ENCODE peak calls at places on chromosomes 13 and 19, in six cellular contexts. One of them, this sample, is unnamed.

GRCh38 chr19:18364826-18365528 is 21.0 kb upstream of the GDF15 start:
- DNase-seq in aorta: peak
- DNase-seq in fibroblast of the aortic adventitia: peak
- DNase-seq in EL: peak
- DNase-seq in central memory CD8-positive, alpha-beta T cell: no peak
- DNase-seq in HTR-8/SVneo: peak
- DNase-seq in this sample: no peak

GRCh38 chr13:28012896-28013295 is 24.4 kb upstream of the URAD start:
- DNase-seq in EL: no peak
- DNase-seq in fibroblast of the aortic adventitia: no peak
- DNase-seq in central memory CD8-positive, alpha-beta T cell: no peak
- DNase-seq in aorta: no peak
- DNase-seq in HTR-8/SVneo: no peak
- DNase-seq in this sample: no peak

GRCh38 chr13:54845351-54845965 is 1816.8 kb downstream of the OLFM4 start:
- DNase-seq in aorta: no peak
- DNase-seq in EL: no peak
- DNase-seq in fibroblast of the aortic adventitia: no peak
- DNase-seq in HTR-8/SVneo: no peak
- DNase-seq in central memory CD8-positive, alpha-beta T cell: no peak
- DNase-seq in this sample: no peak

GRCh38 chr19:49792829-49793560 is 20.1 kb downstream of the FUZ start:
- DNase-seq in fibroblast of the aortic adventitia: no peak
- DNase-seq in HTR-8/SVneo: no peak
- DNase-seq in EL: no peak
- DNase-seq in central memory CD8-positive, alpha-beta T cell: no peak
- DNase-seq in aorta: no peak
- DNase-seq in this sample: no peak

GRCh38 chr19:7679017-7679720 is 1.5 kb upstream of the TRAPPC5 start:
- DNase-seq in EL: no peak
- DNase-seq in fibroblast of the aortic adventitia: no peak
- DNase-seq in central memory CD8-positive, alpha-beta T cell: peak
- DNase-seq in HTR-8/SVneo: no peak
- DNase-seq in aorta: peak
- DNase-seq in this sample: no peak

GRCh38 chr19:7421941-7422744 is 66.7 kb downstream of the PEX11G start:
- DNase-seq in EL: no peak
- DNase-seq in aorta: no peak
- DNase-seq in HTR-8/SVneo: no peak
- DNase-seq in fibroblast of the aortic adventitia: no peak
- DNase-seq in central memory CD8-positive, alpha-beta T cell: no peak
- DNase-seq in this sample: no peak

GRCh38 chr19:31066385-31066784 is 282.9 kb downstream of the TSHZ3 start:
- DNase-seq in fibroblast of the aortic adventitia: no peak
- DNase-seq in EL: peak
- DNase-seq in aorta: no peak
- DNase-seq in HTR-8/SVneo: peak
- DNase-seq in central memory CD8-positive, alpha-beta T cell: no peak
- DNase-seq in this sample: no peak

GRCh38 chr19:29329460-29330134 is 116.6 kb upstream of the UQCRFS1 start:
- DNase-seq in aorta: no peak
- DNase-seq in fibroblast of the aortic adventitia: no peak
- DNase-seq in EL: peak
- DNase-seq in HTR-8/SVneo: no peak
- DNase-seq in central memory CD8-positive, alpha-beta T cell: no peak
- DNase-seq in this sample: no peak

GRCh38 chr19:9323557-9323918 is 441 bp upstream of the ZNF559 start:
- DNase-seq in aorta: peak
- DNase-seq in fibroblast of the aortic adventitia: peak
- DNase-seq in central memory CD8-positive, alpha-beta T cell: no peak
- DNase-seq in EL: peak
- DNase-seq in HTR-8/SVneo: peak
- DNase-seq in this sample: peak

GRCh38 chr13:107838592-107839161 is 376.7 kb downstream of the LIG4 start:
- DNase-seq in central memory CD8-positive, alpha-beta T cell: no peak
- DNase-seq in fibroblast of the aortic adventitia: no peak
- DNase-seq in aorta: no peak
- DNase-seq in EL: no peak
- DNase-seq in HTR-8/SVneo: no peak
- DNase-seq in this sample: no peak

GRCh38 chr19:55179570-55180484 is at the start of gene SYT5:
- DNase-seq in central memory CD8-positive, alpha-beta T cell: peak
- DNase-seq in EL: peak
- DNase-seq in fibroblast of the aortic adventitia: no peak
- DNase-seq in aorta: no peak
- DNase-seq in HTR-8/SVneo: no peak
- DNase-seq in this sample: no peak

GRCh38 chr13:102817907-102818306 is 19.0 kb downstream of the BIVM start:
- DNase-seq in central memory CD8-positive, alpha-beta T cell: no peak
- DNase-seq in EL: peak
- DNase-seq in fibroblast of the aortic adventitia: no peak
- DNase-seq in aorta: no peak
- DNase-seq in HTR-8/SVneo: no peak
- DNase-seq in this sample: no peak

GRCh38 chr13:29958476-29958875 is 108.1 kb upstream of the UBL3 start:
- DNase-seq in central memory CD8-positive, alpha-beta T cell: no peak
- DNase-seq in aorta: no peak
- DNase-seq in EL: no peak
- DNase-seq in HTR-8/SVneo: no peak
- DNase-seq in fibroblast of the aortic adventitia: no peak
- DNase-seq in this sample: no peak

GRCh38 chr19:18202759-18203407 is 959 bp downstream of the RAB3A start:
- DNase-seq in aorta: peak
- DNase-seq in EL: peak
- DNase-seq in fibroblast of the aortic adventitia: no peak
- DNase-seq in HTR-8/SVneo: no peak
- DNase-seq in central memory CD8-positive, alpha-beta T cell: no peak
- DNase-seq in this sample: no peak

GRCh38 chr13:102597029-102598015 is 536 bp downstream of the TPP2 start:
- DNase-seq in central memory CD8-positive, alpha-beta T cell: no peak
- DNase-seq in EL: peak
- DNase-seq in aorta: peak
- DNase-seq in fibroblast of the aortic adventitia: peak
- DNase-seq in HTR-8/SVneo: no peak
- DNase-seq in this sample: no peak

GRCh38 chr19:8259142-8259921 is 48.8 kb downstream of the CD320 start:
- DNase-seq in fibroblast of the aortic adventitia: no peak
- DNase-seq in HTR-8/SVneo: no peak
- DNase-seq in EL: no peak
- DNase-seq in central memory CD8-positive, alpha-beta T cell: no peak
- DNase-seq in aorta: no peak
- DNase-seq in this sample: peak

GRCh38 chr19:45400192-45400591 is 4.7 kb downstream of the PPP1R13L start:
- DNase-seq in central memory CD8-positive, alpha-beta T cell: no peak
- DNase-seq in HTR-8/SVneo: no peak
- DNase-seq in EL: no peak
- DNase-seq in fibroblast of the aortic adventitia: no peak
- DNase-seq in aorta: no peak
- DNase-seq in this sample: no peak

GRCh38 chr19:34662919-34663318 is 14.0 kb downstream of the SCGB2B2 start:
- DNase-seq in central memory CD8-positive, alpha-beta T cell: peak
- DNase-seq in fibroblast of the aortic adventitia: no peak
- DNase-seq in HTR-8/SVneo: no peak
- DNase-seq in aorta: no peak
- DNase-seq in EL: peak
- DNase-seq in this sample: no peak

GRCh38 chr19:11236324-11237301 is 2.8 kb upstream of the ANGPTL8 start:
- DNase-seq in central memory CD8-positive, alpha-beta T cell: no peak
- DNase-seq in EL: no peak
- DNase-seq in fibroblast of the aortic adventitia: no peak
- DNase-seq in HTR-8/SVneo: no peak
- DNase-seq in aorta: no peak
- DNase-seq in this sample: no peak

GRCh38 chr19:33868821-33869412 is 72.2 kb downstream of the KCTD15 start:
- DNase-seq in EL: peak
- DNase-seq in HTR-8/SVneo: no peak
- DNase-seq in fibroblast of the aortic adventitia: peak
- DNase-seq in aorta: peak
- DNase-seq in central memory CD8-positive, alpha-beta T cell: no peak
- DNase-seq in this sample: no peak

GRCh38 chr13:42048323-42048624 is 174 bp upstream of the DGKH start:
- DNase-seq in fibroblast of the aortic adventitia: no peak
- DNase-seq in aorta: no peak
- DNase-seq in EL: no peak
- DNase-seq in HTR-8/SVneo: no peak
- DNase-seq in central memory CD8-positive, alpha-beta T cell: no peak
- DNase-seq in this sample: no peak

GRCh38 chr19:39445258-39446071 is at the start of gene SUPT5H:
- DNase-seq in HTR-8/SVneo: peak
- DNase-seq in fibroblast of the aortic adventitia: peak
- DNase-seq in central memory CD8-positive, alpha-beta T cell: peak
- DNase-seq in EL: peak
- DNase-seq in aorta: peak
- DNase-seq in this sample: peak

GRCh38 chr19:6273701-6274601 is 5.8 kb downstream of the MLLT1 start:
- DNase-seq in fibroblast of the aortic adventitia: peak
- DNase-seq in central memory CD8-positive, alpha-beta T cell: no peak
- DNase-seq in EL: peak
- DNase-seq in HTR-8/SVneo: peak
- DNase-seq in aorta: peak
- DNase-seq in this sample: peak

GRCh38 chr19:2556221-2557092 is 80.5 kb downstream of the GADD45B start:
- DNase-seq in fibroblast of the aortic adventitia: no peak
- DNase-seq in central memory CD8-positive, alpha-beta T cell: no peak
- DNase-seq in EL: no peak
- DNase-seq in HTR-8/SVneo: no peak
- DNase-seq in aorta: peak
- DNase-seq in this sample: no peak

GRCh38 chr19:34408421-34408820 is 4.2 kb downstream of the PDCD2L start:
- DNase-seq in HTR-8/SVneo: no peak
- DNase-seq in EL: no peak
- DNase-seq in aorta: no peak
- DNase-seq in central memory CD8-positive, alpha-beta T cell: no peak
- DNase-seq in fibroblast of the aortic adventitia: no peak
- DNase-seq in this sample: peak

GRCh38 chr19:40650749-40651305 is 39.6 kb downstream of the NUMBL start:
- DNase-seq in central memory CD8-positive, alpha-beta T cell: no peak
- DNase-seq in EL: peak
- DNase-seq in aorta: no peak
- DNase-seq in HTR-8/SVneo: no peak
- DNase-seq in fibroblast of the aortic adventitia: peak
- DNase-seq in this sample: no peak

GRCh38 chr13:48643159-48643558 is 10.6 kb upstream of the CYSLTR2 start:
- DNase-seq in central memory CD8-positive, alpha-beta T cell: no peak
- DNase-seq in EL: no peak
- DNase-seq in aorta: no peak
- DNase-seq in HTR-8/SVneo: no peak
- DNase-seq in fibroblast of the aortic adventitia: no peak
- DNase-seq in this sample: no peak

GRCh38 chr19:56119585-56119978 is 1.5 kb downstream of the ZNF787 start:
- DNase-seq in aorta: no peak
- DNase-seq in central memory CD8-positive, alpha-beta T cell: no peak
- DNase-seq in EL: peak
- DNase-seq in fibroblast of the aortic adventitia: peak
- DNase-seq in HTR-8/SVneo: no peak
- DNase-seq in this sample: no peak

This sample was measured in cardiac septum.